ENCODE peak calls at places on chromosomes 16 and 17, in four cellular contexts. Q, Z, M and K are unnamed samples.

GRCh38 chr17:78745407-78746088 is 36.5 kb downstream of the CYTH1 start:
- DNase-seq in Q (peak), Z (peak), M (peak), K (peak)

GRCh38 chr16:15502041-15502725 is 67.8 kb downstream of the BMERB1 start:
- DNase-seq in Q (no peak), Z (peak), M (peak), K (no peak)

GRCh38 chr17:46979023-46979870 is at the start of gene RPRML:
- DNase-seq in Q (peak), Z (peak), M (peak), K (peak)

GRCh38 chr17:34365340-34365739 is 2.3 kb upstream of the CCL1 start:
- DNase-seq in Q (no peak), Z (no peak), M (no peak), K (no peak)

GRCh38 chr17:48593840-48594411 is 347 bp upstream of the HOXB5 start:
- DNase-seq in Q (peak), Z (peak), M (peak), K (peak)

GRCh38 chr17:78831688-78832540 is 8.7 kb downstream of the USP36 start:
- DNase-seq in Q (no peak), Z (no peak), M (no peak), K (no peak)

GRCh38 chr16:31519746-31520145 is 8.0 kb upstream of the AHSP start:
- DNase-seq in Q (no peak), Z (no peak), M (no peak), K (no peak)

GRCh38 chr17:55433629-55434422 is 12.2 kb upstream of the MMD start:
- DNase-seq in Q (no peak), Z (peak), M (peak), K (peak)

GRCh38 chr16:57540387-57540786 is 2.1 kb upstream of the ADGRG5 start:
- DNase-seq in Q (no peak), Z (no peak), M (no peak), K (no peak)

GRCh38 chr17:81902023-81902652 is at the start of gene NPB:
- DNase-seq in Q (peak), Z (no peak), M (peak), K (no peak)

GRCh38 chr17:27540300-27541105 is 84.3 kb downstream of the KSR1 start:
- DNase-seq in Q (no peak), Z (no peak), M (peak), K (no peak)

GRCh38 chr16:10669791-10670190 is 24.9 kb downstream of the TEKT5 start:
- DNase-seq in Q (no peak), Z (no peak), M (no peak), K (no peak)